ENCODE peak calls at places on chromosomes 6 and 20, in five cellular contexts. One of them, this sample, is unnamed.

GRCh38 chr20:11453430-11453829 is 464.3 kb upstream of the BTBD3 start:
- DNase-seq in omental fat pad: no peak
- DNase-seq in GM06990: no peak
- DNase-seq in BJ: no peak
- DNase-seq in WTC11: no peak
- DNase-seq in this sample: no peak

GRCh38 chr6:97813881-97814280 is 530.9 kb upstream of the MMS22L start:
- DNase-seq in omental fat pad: no peak
- DNase-seq in GM06990: no peak
- DNase-seq in BJ: no peak
- DNase-seq in WTC11: peak
- DNase-seq in this sample: no peak

GRCh38 chr20:50691585-50692552 is 527 bp upstream of the RIPOR3 start:
- DNase-seq in omental fat pad: no peak
- DNase-seq in GM06990: no peak
- DNase-seq in BJ: peak
- DNase-seq in WTC11: peak
- DNase-seq in this sample: no peak

GRCh38 chr6:2971420-2972218 is at the start of gene SERPINB6:
- DNase-seq in omental fat pad: peak
- DNase-seq in GM06990: no peak
- DNase-seq in BJ: no peak
- DNase-seq in WTC11: peak
- DNase-seq in this sample: peak

GRCh38 chr20:14219801-14220461 is 117.5 kb downstream of the FLRT3 start:
- DNase-seq in omental fat pad: no peak
- DNase-seq in GM06990: no peak
- DNase-seq in BJ: no peak
- DNase-seq in WTC11: peak
- DNase-seq in this sample: no peak

GRCh38 chr6:46347669-46348068 is 143.6 kb downstream of the RCAN2 start:
- DNase-seq in omental fat pad: no peak
- DNase-seq in GM06990: no peak
- DNase-seq in BJ: no peak
- DNase-seq in WTC11: no peak
- DNase-seq in this sample: peak

GRCh38 chr20:6178537-6178936 is 55.7 kb upstream of the FERMT1 start:
- DNase-seq in omental fat pad: no peak
- DNase-seq in GM06990: no peak
- DNase-seq in BJ: no peak
- DNase-seq in WTC11: no peak
- DNase-seq in this sample: no peak

GRCh38 chr20:16095241-16095640 is 478.0 kb downstream of the KIF16B start:
- DNase-seq in omental fat pad: no peak
- DNase-seq in GM06990: no peak
- DNase-seq in BJ: no peak
- DNase-seq in WTC11: no peak
- DNase-seq in this sample: no peak

GRCh38 chr6:25014806-25015560 is 79.2 kb upstream of the RIPOR2 start:
- DNase-seq in omental fat pad: no peak
- DNase-seq in GM06990: no peak
- DNase-seq in BJ: peak
- DNase-seq in WTC11: no peak
- DNase-seq in this sample: no peak

GRCh38 chr6:44869321-44869897 is 458.7 kb upstream of the RUNX2 start:
- DNase-seq in omental fat pad: no peak
- DNase-seq in GM06990: peak
- DNase-seq in BJ: no peak
- DNase-seq in WTC11: no peak
- DNase-seq in this sample: peak

GRCh38 chr20:51563597-51564332 is 21.2 kb upstream of the NFATC2 start:
- DNase-seq in omental fat pad: peak
- DNase-seq in GM06990: no peak
- DNase-seq in BJ: peak
- DNase-seq in WTC11: peak
- DNase-seq in this sample: no peak

GRCh38 chr20:41632896-41633295 is 14.7 kb upstream of the CHD6 start:
- DNase-seq in omental fat pad: no peak
- DNase-seq in GM06990: peak
- DNase-seq in BJ: peak
- DNase-seq in WTC11: no peak
- DNase-seq in this sample: no peak

GRCh38 chr6:19834858-19835257 is 2.3 kb upstream of the ID4 start:
- DNase-seq in omental fat pad: no peak
- DNase-seq in GM06990: no peak
- DNase-seq in BJ: no peak
- DNase-seq in WTC11: no peak
- DNase-seq in this sample: no peak

GRCh38 chr20:63591786-63592355 is 17.8 kb upstream of the HELZ2 start:
- DNase-seq in omental fat pad: no peak
- DNase-seq in GM06990: no peak
- DNase-seq in BJ: no peak
- DNase-seq in WTC11: no peak
- DNase-seq in this sample: no peak

GRCh38 chr6:19873031-19873430 is 35.9 kb downstream of the ID4 start:
- DNase-seq in omental fat pad: no peak
- DNase-seq in GM06990: no peak
- DNase-seq in BJ: no peak
- DNase-seq in WTC11: peak
- DNase-seq in this sample: no peak

GRCh38 chr20:51946581-51946980 is 144.3 kb upstream of the SALL4 start:
- DNase-seq in omental fat pad: no peak
- DNase-seq in GM06990: no peak
- DNase-seq in BJ: no peak
- DNase-seq in WTC11: no peak
- DNase-seq in this sample: no peak

GRCh38 chr20:1212607-1213396 is 9.5 kb downstream of the C20orf202 start:
- DNase-seq in omental fat pad: no peak
- DNase-seq in GM06990: no peak
- DNase-seq in BJ: no peak
- DNase-seq in WTC11: peak
- DNase-seq in this sample: peak

GRCh38 chr6:41780623-41781301 is at the start of gene PRICKLE4:
- DNase-seq in omental fat pad: no peak
- DNase-seq in GM06990: no peak
- DNase-seq in BJ: no peak
- DNase-seq in WTC11: peak
- DNase-seq in this sample: no peak

GRCh38 chr20:57526885-57527566 is 2.1 kb upstream of the CTCFL start:
- DNase-seq in omental fat pad: no peak
- DNase-seq in GM06990: no peak
- DNase-seq in BJ: no peak
- DNase-seq in WTC11: no peak
- DNase-seq in this sample: no peak

GRCh38 chr20:19995220-19995863 is 21.8 kb upstream of the NAA20 start:
- DNase-seq in omental fat pad: no peak
- DNase-seq in GM06990: no peak
- DNase-seq in BJ: no peak
- DNase-seq in WTC11: no peak
- DNase-seq in this sample: peak

GRCh38 chr6:136753624-136754023 is 38.7 kb downstream of the MAP3K5 start:
- DNase-seq in omental fat pad: no peak
- DNase-seq in GM06990: no peak
- DNase-seq in BJ: no peak
- DNase-seq in WTC11: no peak
- DNase-seq in this sample: no peak

GRCh38 chr20:21767739-21768223 is 62.3 kb downstream of the PAX1 start:
- DNase-seq in omental fat pad: no peak
- DNase-seq in GM06990: peak
- DNase-seq in BJ: no peak
- DNase-seq in WTC11: peak
- DNase-seq in this sample: no peak
- TF ChIP-seq CTCF in omental fat pad: no peak
- TF ChIP-seq CTCF in GM06990: peak
- TF ChIP-seq CTCF in BJ: no peak
- TF ChIP-seq CTCF in WTC11: peak
- TF ChIP-seq CTCF in this sample: no peak

GRCh38 chr6:126419901-126420300 is 80.0 kb downstream of the CENPW start:
- DNase-seq in omental fat pad: no peak
- DNase-seq in GM06990: no peak
- DNase-seq in BJ: no peak
- DNase-seq in WTC11: no peak
- DNase-seq in this sample: no peak

GRCh38 chr6:126427713-126428112 is 87.8 kb downstream of the CENPW start:
- DNase-seq in omental fat pad: no peak
- DNase-seq in GM06990: no peak
- DNase-seq in BJ: no peak
- DNase-seq in WTC11: no peak
- DNase-seq in this sample: no peak

DNA sequence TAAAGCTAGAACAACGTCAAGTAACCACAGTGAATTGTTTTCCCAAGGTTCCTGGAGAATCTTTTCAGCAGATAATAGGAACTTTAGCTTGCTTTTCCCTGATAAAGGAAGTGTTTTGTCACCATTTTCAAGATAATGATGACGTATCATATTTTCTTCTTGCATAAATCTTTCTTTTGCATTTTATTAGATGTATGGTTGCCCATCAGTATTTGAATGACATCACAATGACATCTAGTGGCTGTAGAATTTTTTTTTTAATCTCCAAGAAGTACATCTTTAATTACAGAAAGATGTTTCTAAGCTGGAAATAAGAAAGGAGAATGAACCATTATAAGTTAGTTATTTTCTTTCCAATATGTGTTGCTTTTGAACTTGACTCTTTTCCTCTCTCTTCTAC is 83.0 kb downstream of the CENPW start:
- DNase-seq in omental fat pad: no peak
- DNase-seq in GM06990: no peak
- DNase-seq in BJ: no peak
- DNase-seq in WTC11: no peak
- DNase-seq in this sample: no peak
- TF ChIP-seq CTCF in omental fat pad: no peak
- TF ChIP-seq CTCF in GM06990: no peak
- TF ChIP-seq CTCF in BJ: no peak
- TF ChIP-seq CTCF in WTC11: no peak
- TF ChIP-seq CTCF in this sample: no peak

GRCh38 chr6:34146801-34147592 is 1.1 kb upstream of the GRM4 start:
- DNase-seq in omental fat pad: no peak
- DNase-seq in GM06990: no peak
- DNase-seq in BJ: no peak
- DNase-seq in WTC11: peak
- DNase-seq in this sample: no peak

GRCh38 chr6:34148864-34149810 is 3.2 kb upstream of the GRM4 start:
- DNase-seq in omental fat pad: no peak
- DNase-seq in GM06990: no peak
- DNase-seq in BJ: no peak
- DNase-seq in WTC11: peak
- DNase-seq in this sample: peak

GRCh38 chr6:34146021-34146782 is at the start of gene GRM4:
- DNase-seq in omental fat pad: no peak
- DNase-seq in GM06990: no peak
- DNase-seq in BJ: no peak
- DNase-seq in WTC11: peak
- DNase-seq in this sample: no peak

GRCh38 chr6:34149831-34150400 is 4.0 kb upstream of the GRM4 start:
- DNase-seq in omental fat pad: no peak
- DNase-seq in GM06990: no peak
- DNase-seq in BJ: no peak
- DNase-seq in WTC11: peak
- DNase-seq in this sample: no peak

DNA sequence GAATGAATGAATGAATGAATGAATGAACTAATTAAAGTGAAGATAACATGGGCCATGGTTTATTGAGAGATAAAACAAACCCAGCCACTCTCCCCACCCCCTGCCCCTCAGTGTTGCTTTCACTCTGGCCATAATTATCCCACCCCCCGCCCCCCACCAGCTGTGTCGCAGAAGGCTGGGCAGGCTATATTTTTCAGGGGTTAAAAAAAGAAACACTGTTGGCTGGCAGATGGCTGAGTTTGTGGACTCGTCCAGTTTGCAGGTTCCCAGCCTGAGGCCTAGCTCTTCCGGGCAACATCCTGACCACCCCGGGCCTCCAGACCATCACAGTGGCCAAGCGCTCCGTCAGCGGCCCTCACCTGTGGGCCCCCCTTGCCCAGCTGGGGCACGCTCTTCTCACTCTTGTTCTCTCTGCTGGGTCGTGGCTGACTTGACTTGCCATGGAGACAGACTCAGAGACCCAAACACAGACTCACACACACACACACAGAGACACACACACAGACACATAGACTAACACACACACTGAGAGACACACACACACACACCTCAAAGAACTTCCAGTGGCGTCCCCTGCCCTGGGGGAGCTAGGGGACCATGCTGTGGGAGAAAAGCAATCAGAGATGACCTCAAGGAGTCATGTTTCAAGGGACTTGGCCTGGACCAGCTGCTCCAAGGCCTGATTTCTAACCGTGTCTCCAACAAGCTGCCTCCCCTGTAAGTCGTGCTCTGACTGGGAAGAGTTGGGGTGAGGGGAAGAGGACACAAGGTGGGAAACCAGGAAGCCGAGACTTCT is 2.2 kb upstream of the GRM4 start:
- DNase-seq in omental fat pad: no peak
- DNase-seq in GM06990: no peak
- DNase-seq in BJ: no peak
- DNase-seq in WTC11: peak
- DNase-seq in this sample: no peak
- TF ChIP-seq CTCF in omental fat pad: no peak
- TF ChIP-seq CTCF in GM06990: no peak
- TF ChIP-seq CTCF in BJ: no peak
- TF ChIP-seq CTCF in WTC11: no peak
- TF ChIP-seq CTCF in this sample: no peak

GRCh38 chr6:13848553-13849150 is 34.3 kb upstream of the MCUR1 start:
- DNase-seq in omental fat pad: no peak
- DNase-seq in GM06990: no peak
- DNase-seq in BJ: no peak
- DNase-seq in WTC11: no peak
- DNase-seq in this sample: no peak

GRCh38 chr6:13851803-13852202 is 37.4 kb upstream of the MCUR1 start:
- DNase-seq in omental fat pad: no peak
- DNase-seq in GM06990: no peak
- DNase-seq in BJ: no peak
- DNase-seq in WTC11: no peak
- DNase-seq in this sample: no peak

GRCh38 chr6:13847651-13848050 is 33.3 kb upstream of the MCUR1 start:
- DNase-seq in omental fat pad: no peak
- DNase-seq in GM06990: no peak
- DNase-seq in BJ: no peak
- DNase-seq in WTC11: no peak
- DNase-seq in this sample: no peak

GRCh38 chr6:13846841-13847240 is 32.5 kb upstream of the MCUR1 start:
- DNase-seq in omental fat pad: no peak
- DNase-seq in GM06990: no peak
- DNase-seq in BJ: no peak
- DNase-seq in WTC11: peak
- DNase-seq in this sample: no peak
- TF ChIP-seq CTCF in omental fat pad: no peak
- TF ChIP-seq CTCF in GM06990: peak
- TF ChIP-seq CTCF in BJ: no peak
- TF ChIP-seq CTCF in WTC11: no peak
- TF ChIP-seq CTCF in this sample: no peak

GRCh38 chr6:114108119-114109002 is 137.4 kb upstream of the HDAC2 start:
- DNase-seq in omental fat pad: peak
- DNase-seq in GM06990: no peak
- DNase-seq in BJ: peak
- DNase-seq in WTC11: peak
- DNase-seq in this sample: peak
- TF ChIP-seq CTCF in omental fat pad: no peak
- TF ChIP-seq CTCF in GM06990: peak
- TF ChIP-seq CTCF in BJ: peak
- TF ChIP-seq CTCF in WTC11: peak
- TF ChIP-seq CTCF in this sample: peak

GRCh38 chr20:37755665-37756064 is 61.8 kb downstream of the CTNNBL1 start:
- DNase-seq in omental fat pad: no peak
- DNase-seq in GM06990: no peak
- DNase-seq in BJ: no peak
- DNase-seq in WTC11: no peak
- DNase-seq in this sample: no peak
- TF ChIP-seq CTCF in omental fat pad: no peak
- TF ChIP-seq CTCF in GM06990: no peak
- TF ChIP-seq CTCF in BJ: peak
- TF ChIP-seq CTCF in WTC11: no peak
- TF ChIP-seq CTCF in this sample: peak

This sample was measured in GM10248.